ENCODE peak calls at places on chromosomes 6 and 20, in six cellular contexts. J is H1, B is IMR-90, N is H9, M is neuronal stem cell, F is trophoblast cell. W is an unnamed sample.
A peak's percentile ranks its signal among the peaks of the same experiment; 100 is the strongest.

GRCh38 chr20:50259705-50260479 is 69.3 kb downstream of the CEBPB start:
- DNase-seq in J (no peak), B (no peak), N (no peak), M (no peak), F (no peak), W (no peak)

GRCh38 chr6:132166670-132167069 is 215.5 kb upstream of the CCN2 start:
- DNase-seq in J (no peak), B (no peak), N (no peak), M (no peak), F (no peak), W (no peak)

GRCh38 chr20:50267041-50267865 is 76.6 kb downstream of the CEBPB start:
- DNase-seq in J (peak; percentile 72), B (peak; percentile 36), N (peak; percentile 64), M (no peak), F (no peak), W (no peak)

GRCh38 chr20:47315339-47315662 is 41.2 kb downstream of the ZMYND8 start:
- DNase-seq in J (no peak), B (peak; percentile 38), N (no peak), M (no peak), F (no peak), W (peak; percentile 44)

GRCh38 chr6:163490826-163491577 is 76.5 kb downstream of the QKI start:
- DNase-seq in J (no peak), B (peak; percentile 61), N (no peak), M (no peak), F (peak; percentile 23), W (peak; percentile 55)

GRCh38 chr6:135937126-135937525 is 85.6 kb downstream of the PDE7B start:
- DNase-seq in J (no peak), B (no peak), N (no peak), M (no peak), F (no peak), W (no peak)

GRCh38 chr20:32560989-32561830 is 23.9 kb downstream of the NOL4L start:
- DNase-seq in J (peak; percentile 62), B (no peak), N (no peak), M (no peak), F (no peak), W (peak; percentile 30)

GRCh38 chr20:37387519-37388269 is 41.8 kb downstream of the SRC start:
- DNase-seq in J (no peak), B (no peak), N (no peak), M (no peak), F (no peak), W (no peak)

GRCh38 chr20:38275815-38276550 is 15.4 kb upstream of the KIAA1755 start:
- DNase-seq in J (no peak), B (peak; percentile 96), N (no peak), M (no peak), F (peak; percentile 26), W (peak; percentile 96)

GRCh38 chr6:122869437-122870024 is 80.5 kb downstream of the SMPDL3A start:
- DNase-seq in J (no peak), B (peak; percentile 47), N (peak; percentile 50), M (peak; percentile 36), F (peak; percentile 35), W (peak; percentile 60)

GRCh38 chr6:139765825-139766285 is 391.4 kb upstream of the CITED2 start:
- DNase-seq in J (no peak), B (peak; percentile 74), N (no peak), M (no peak), F (peak; percentile 35), W (peak; percentile 49)

GRCh38 chr6:86942761-86943526 is 5.6 kb downstream of the HTR1E start:
- DNase-seq in J (no peak), B (no peak), N (no peak), M (no peak), F (no peak), W (no peak)

GRCh38 chr20:2109425-2110210 is 8.0 kb downstream of the STK35 start:
- DNase-seq in J (no peak), B (no peak), N (no peak), M (no peak), F (no peak), W (peak; percentile 76)

GRCh38 chr6:65746302-65746701 is 39.3 kb upstream of the EYS start:
- DNase-seq in J (no peak), B (no peak), N (no peak), M (no peak), F (no peak), W (no peak)

GRCh38 chr20:11375368-11375767 is 542.3 kb upstream of the BTBD3 start:
- DNase-seq in J (no peak), B (no peak), N (no peak), M (no peak), F (no peak), W (no peak)

GRCh38 chr20:24256307-24256706 is 213.1 kb upstream of the SYNDIG1 start:
- DNase-seq in J (no peak), B (no peak), N (no peak), M (no peak), F (no peak), W (no peak)

GRCh38 chr20:2692886-2693285 is 306 bp downstream of the EBF4 start:
- DNase-seq in J (no peak), B (no peak), N (no peak), M (no peak), F (no peak), W (no peak)

GRCh38 chr6:32460528-32460927 is 20.8 kb downstream of the HLA-DRA start:
- DNase-seq in J (no peak), B (no peak), N (no peak), M (no peak), F (no peak), W (no peak)

GRCh38 chr20:63065911-63066310 is 59.1 kb upstream of the BHLHE23 start:
- DNase-seq in J (no peak), B (no peak), N (no peak), M (no peak), F (no peak), W (no peak)

GRCh38 chr6:156885562-156885961 is 108.4 kb downstream of the ARID1B start:
- DNase-seq in J (no peak), B (no peak), N (no peak), M (no peak), F (no peak), W (no peak)

GRCh38 chr20:48336647-48337046 is 491.2 kb downstream of the PREX1 start:
- DNase-seq in J (no peak), B (no peak), N (no peak), M (no peak), F (no peak), W (no peak)

GRCh38 chr20:48338717-48339116 is 489.1 kb downstream of the PREX1 start:
- DNase-seq in J (no peak), B (peak; percentile 73), N (no peak), M (no peak), F (peak; percentile 16), W (peak; percentile 49)

GRCh38 chr20:48340915-48341314 is 486.9 kb downstream of the PREX1 start:
- DNase-seq in J (no peak), B (no peak), N (no peak), M (no peak), F (no peak), W (no peak)

GRCh38 chr20:48339986-48340884 is 487.6 kb downstream of the PREX1 start:
- DNase-seq in J (no peak), B (no peak), N (no peak), M (no peak), F (no peak), W (no peak)

DNA sequence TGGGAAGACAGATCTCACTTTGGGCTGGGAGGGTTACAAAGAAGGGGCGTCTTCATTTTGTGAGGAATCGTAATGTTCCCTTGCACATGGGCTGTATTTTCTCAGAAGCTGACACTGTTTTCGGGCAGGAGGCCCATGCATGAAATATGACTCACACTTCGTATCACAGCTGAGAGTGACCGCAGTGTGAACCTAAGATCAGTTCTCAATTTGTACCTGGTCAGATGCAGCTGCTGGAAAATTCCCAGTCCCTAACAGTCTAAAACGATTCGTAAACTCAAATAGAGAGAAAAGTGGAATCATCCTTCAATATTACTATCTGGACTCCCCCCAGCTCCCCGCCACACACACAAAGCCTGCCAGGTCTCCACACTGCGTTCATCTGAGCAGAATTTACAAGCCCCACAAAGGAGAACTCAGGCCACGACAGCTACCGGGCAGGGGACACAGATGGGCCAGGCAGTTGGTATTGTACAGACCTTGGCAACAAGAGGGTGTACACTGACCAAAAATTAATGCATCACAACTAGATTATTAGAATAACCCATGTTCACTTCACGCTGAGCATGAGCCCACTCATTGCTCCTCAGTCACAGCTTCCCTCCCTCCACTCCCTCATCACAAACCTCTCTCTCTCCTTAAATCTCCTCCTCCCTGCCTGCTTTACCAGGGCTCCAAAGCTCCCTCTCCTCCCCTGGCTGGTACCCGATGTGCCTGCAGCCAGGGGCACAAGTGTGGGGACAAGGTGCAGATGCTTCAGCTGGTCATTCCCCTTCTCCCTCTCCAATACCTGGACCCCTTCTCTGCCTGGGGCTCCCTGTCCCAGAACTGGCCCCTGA is 488.4 kb downstream of the PREX1 start:
- DNase-seq in J (no peak), B (peak; percentile 77), N (no peak), M (no peak), F (no peak), W (peak; percentile 22)
- H3K9ac ChIP-seq in J (no peak overlapping the region), B (no peak overlapping the region), N (no peak overlapping the region), M (peak overlapping the region; percentile 67), F (no peak overlapping the region), W (peak overlapping the region; percentile 59)

DNA sequence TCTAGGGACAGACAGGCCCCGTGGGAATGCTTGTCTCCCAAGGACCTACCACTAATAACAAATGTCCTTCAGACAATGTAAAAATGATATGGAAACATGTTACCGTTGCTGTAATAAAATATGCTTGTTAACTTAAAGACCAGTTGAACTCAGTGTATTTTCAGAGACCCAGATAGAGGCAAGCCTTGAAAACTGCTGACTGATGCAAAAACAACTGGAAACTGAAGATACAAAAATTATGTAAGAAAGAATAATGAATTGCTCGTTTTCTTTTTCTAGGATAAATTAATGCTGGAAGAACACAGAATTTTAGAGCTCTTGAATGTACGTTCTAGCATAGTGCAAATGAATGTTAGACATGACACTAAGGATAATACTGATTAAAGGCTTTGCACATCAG is 311.5 kb upstream of the MAN1A1 start:
- DNase-seq in J (no peak), B (no peak), N (no peak), M (no peak), F (no peak), W (no peak)
- H3K4me1 ChIP-seq in J (no peaks in the 10 kb centered on the region), B (no peaks in the 10 kb centered on the region), N (no peaks in the 10 kb centered on the region), M (no peaks in the 10 kb centered on the region), F (no peaks in the 10 kb centered on the region), W (no peaks in the 10 kb centered on the region)

GRCh38 chr6:159878341-159878740 is 12.4 kb upstream of the MAS1 start:
- DNase-seq in J (no peak), B (no peak), N (no peak), M (no peak), F (no peak), W (no peak)
- H4K91ac ChIP-seq in J (no peak overlapping the region), B (no peak overlapping the region), N (no peak overlapping the region), M (no peak overlapping the region), F (no peak overlapping the region), W (no peak overlapping the region)

DNA sequence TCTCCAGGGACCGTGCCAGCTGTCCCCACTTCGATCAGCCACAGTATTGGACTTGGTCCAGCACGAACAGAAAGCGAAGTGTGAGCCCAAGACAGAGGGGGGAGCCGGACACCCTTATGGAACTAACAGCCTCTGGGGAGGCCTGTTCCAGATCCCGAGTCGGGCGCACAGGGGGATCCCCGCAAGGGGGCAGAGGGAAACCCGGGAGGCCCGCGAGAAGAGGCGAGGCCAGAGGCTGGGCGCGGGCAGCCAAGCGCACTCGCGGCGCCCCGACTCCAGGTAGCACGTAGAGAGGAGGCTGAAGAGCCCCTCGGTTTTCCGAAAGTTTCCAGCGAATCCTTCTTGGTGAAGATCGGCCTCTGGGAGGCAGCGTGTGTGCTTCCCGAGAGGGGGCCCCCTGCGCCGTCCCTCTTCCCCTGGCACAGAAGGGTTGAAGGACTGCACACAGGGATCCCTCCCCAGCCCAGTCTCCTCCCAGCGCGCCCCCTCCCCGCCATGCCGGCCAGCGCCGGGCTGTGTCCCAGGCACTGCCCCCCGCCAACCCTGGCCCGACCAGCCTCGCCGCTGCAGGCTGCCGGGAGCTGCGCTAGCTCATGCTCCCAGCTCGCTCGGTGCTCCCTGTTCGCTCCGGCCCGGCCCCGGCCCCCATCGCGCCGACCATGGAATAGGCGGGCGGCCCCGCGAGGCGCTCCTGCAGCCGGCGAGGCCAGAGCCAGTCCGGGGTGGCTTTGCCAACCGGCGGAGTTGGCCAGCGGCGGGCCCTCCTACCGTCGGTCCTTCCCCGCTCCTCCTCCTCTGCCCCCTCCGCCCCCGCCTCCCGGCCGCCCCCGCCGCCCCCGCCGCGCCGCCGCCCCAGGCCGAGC is 550 bp upstream of the SLC24A3 start:
- DNase-seq in J (peak; percentile 76), B (no peak), N (peak; percentile 50), M (peak; percentile 36), F (no peak), W (no peak)
- H3K9ac ChIP-seq in J (no peak overlapping the region), B (no peak overlapping the region), N (no peak overlapping the region), M (peak overlapping the region; percentile 86), F (no peak overlapping the region), W (no peak overlapping the region)